ENCODE peak calls at places on chromosomes 13 and 19, in seven cellular contexts. One of them, this sample, is unnamed. For H3K4me1, the result is how much of the 10 kb centered on the place peaks cover.

GRCh38 chr13:21541271-21541670 is 62.7 kb downstream of the MICU2 start:
- DNase-seq in upper lobe of left lung: no peak
- DNase-seq in esophagus squamous epithelium: no peak
- DNase-seq in heart left ventricle: no peak
- DNase-seq in right lobe of liver: no peak
- DNase-seq in uterus: no peak
- DNase-seq in A549: no peak
- DNase-seq in this sample: no peak

GRCh38 chr13:66844933-66845332 is 385.2 kb downstream of the PCDH9 start:
- DNase-seq in upper lobe of left lung: no peak
- DNase-seq in esophagus squamous epithelium: no peak
- DNase-seq in heart left ventricle: no peak
- DNase-seq in right lobe of liver: no peak
- DNase-seq in uterus: no peak
- DNase-seq in A549: no peak
- DNase-seq in this sample: no peak

GRCh38 chr13:21243045-21243842 is 66.8 kb downstream of the MRPL57 start:
- DNase-seq in upper lobe of left lung: no peak
- DNase-seq in esophagus squamous epithelium: no peak
- DNase-seq in heart left ventricle: no peak
- DNase-seq in right lobe of liver: no peak
- DNase-seq in uterus: no peak
- DNase-seq in A549: no peak
- DNase-seq in this sample: peak

GRCh38 chr19:49997709-49998108 is 27.5 kb downstream of the VRK3 start:
- DNase-seq in upper lobe of left lung: no peak
- DNase-seq in esophagus squamous epithelium: no peak
- DNase-seq in heart left ventricle: no peak
- DNase-seq in right lobe of liver: no peak
- DNase-seq in uterus: no peak
- DNase-seq in A549: peak
- DNase-seq in this sample: no peak

GRCh38 chr19:33194527-33194883 is 375 bp downstream of the LRP3 start:
- DNase-seq in upper lobe of left lung: no peak
- DNase-seq in esophagus squamous epithelium: no peak
- DNase-seq in heart left ventricle: no peak
- DNase-seq in right lobe of liver: no peak
- DNase-seq in uterus: no peak
- DNase-seq in A549: no peak
- DNase-seq in this sample: peak

GRCh38 chr13:113138792-113139551 is 16.4 kb downstream of the F10 start:
- DNase-seq in upper lobe of left lung: peak
- DNase-seq in esophagus squamous epithelium: no peak
- DNase-seq in heart left ventricle: no peak
- DNase-seq in right lobe of liver: peak
- DNase-seq in uterus: no peak
- DNase-seq in A549: no peak
- DNase-seq in this sample: no peak

GRCh38 chr13:48790199-48790598 is 136.5 kb downstream of the CYSLTR2 start:
- DNase-seq in upper lobe of left lung: no peak
- DNase-seq in esophagus squamous epithelium: no peak
- DNase-seq in heart left ventricle: no peak
- DNase-seq in right lobe of liver: no peak
- DNase-seq in uterus: no peak
- DNase-seq in A549: no peak
- DNase-seq in this sample: no peak

GRCh38 chr13:21637296-21637695 is 33.3 kb upstream of the MICU2 start:
- DNase-seq in upper lobe of left lung: peak
- DNase-seq in esophagus squamous epithelium: no peak
- DNase-seq in heart left ventricle: no peak
- DNase-seq in right lobe of liver: no peak
- DNase-seq in uterus: no peak
- DNase-seq in A549: peak
- DNase-seq in this sample: peak

GRCh38 chr13:60538566-60538965 is 141.5 kb downstream of the TDRD3 start:
- DNase-seq in upper lobe of left lung: no peak
- DNase-seq in esophagus squamous epithelium: no peak
- DNase-seq in heart left ventricle: no peak
- DNase-seq in right lobe of liver: no peak
- DNase-seq in uterus: no peak
- DNase-seq in A549: no peak
- DNase-seq in this sample: no peak

GRCh38 chr19:9528757-9529336 is 9.6 kb downstream of the ZNF426 start:
- DNase-seq in upper lobe of left lung: no peak
- DNase-seq in esophagus squamous epithelium: no peak
- DNase-seq in heart left ventricle: no peak
- DNase-seq in right lobe of liver: no peak
- DNase-seq in uterus: no peak
- DNase-seq in A549: peak
- DNase-seq in this sample: no peak

GRCh38 chr13:112859817-112860190 is 109.2 kb upstream of the MCF2L start:
- DNase-seq in upper lobe of left lung: peak
- DNase-seq in esophagus squamous epithelium: no peak
- DNase-seq in heart left ventricle: no peak
- DNase-seq in right lobe of liver: no peak
- DNase-seq in uterus: peak
- DNase-seq in A549: no peak
- DNase-seq in this sample: peak

GRCh38 chr13:75803175-75803611 is 167.1 kb downstream of the LMO7 start:
- DNase-seq in upper lobe of left lung: no peak
- DNase-seq in esophagus squamous epithelium: no peak
- DNase-seq in heart left ventricle: no peak
- DNase-seq in right lobe of liver: no peak
- DNase-seq in uterus: no peak
- DNase-seq in A549: no peak
- DNase-seq in this sample: no peak

GRCh38 chr19:8609210-8610040 is 1.1 kb downstream of the ADAMTS10 start:
- DNase-seq in upper lobe of left lung: peak
- DNase-seq in esophagus squamous epithelium: no peak
- DNase-seq in heart left ventricle: peak
- DNase-seq in right lobe of liver: peak
- DNase-seq in uterus: peak
- DNase-seq in A549: peak
- DNase-seq in this sample: peak

GRCh38 chr19:12757544-12758274 is 6.1 kb downstream of the BEST2 start:
- DNase-seq in upper lobe of left lung: peak
- DNase-seq in esophagus squamous epithelium: no peak
- DNase-seq in heart left ventricle: peak
- DNase-seq in right lobe of liver: peak
- DNase-seq in uterus: peak
- DNase-seq in A549: peak
- DNase-seq in this sample: peak

GRCh38 chr19:35846038-35846668 is 6.2 kb downstream of the NPHS1 start:
- DNase-seq in upper lobe of left lung: no peak
- DNase-seq in esophagus squamous epithelium: no peak
- DNase-seq in heart left ventricle: no peak
- DNase-seq in right lobe of liver: no peak
- DNase-seq in uterus: no peak
- DNase-seq in A549: peak
- DNase-seq in this sample: no peak

GRCh38 chr19:47130589-47131168 is at the start of gene SAE1:
- DNase-seq in upper lobe of left lung: peak
- DNase-seq in esophagus squamous epithelium: peak
- DNase-seq in heart left ventricle: peak
- DNase-seq in right lobe of liver: peak
- DNase-seq in uterus: peak
- DNase-seq in A549: peak
- DNase-seq in this sample: peak

GRCh38 chr13:30409911-30410704 is 12.2 kb upstream of the UBE2L5 start:
- DNase-seq in upper lobe of left lung: no peak
- DNase-seq in esophagus squamous epithelium: no peak
- DNase-seq in heart left ventricle: peak
- DNase-seq in right lobe of liver: no peak
- DNase-seq in uterus: peak
- DNase-seq in A549: peak
- DNase-seq in this sample: no peak

GRCh38 chr19:18487576-18488402 is 34.1 kb downstream of the ELL start:
- DNase-seq in upper lobe of left lung: no peak
- DNase-seq in esophagus squamous epithelium: no peak
- DNase-seq in heart left ventricle: no peak
- DNase-seq in right lobe of liver: no peak
- DNase-seq in uterus: no peak
- DNase-seq in A549: no peak
- DNase-seq in this sample: no peak

GRCh38 chr13:102141625-102142472 is 260.0 kb downstream of the FGF14 start:
- DNase-seq in upper lobe of left lung: no peak
- DNase-seq in esophagus squamous epithelium: no peak
- DNase-seq in heart left ventricle: no peak
- DNase-seq in right lobe of liver: no peak
- DNase-seq in uterus: no peak
- DNase-seq in A549: peak
- DNase-seq in this sample: no peak

GRCh38 chr19:530133-531008 is 1.2 kb upstream of the CDC34 start:
- DNase-seq in upper lobe of left lung: no peak
- DNase-seq in esophagus squamous epithelium: no peak
- DNase-seq in heart left ventricle: no peak
- DNase-seq in right lobe of liver: no peak
- DNase-seq in uterus: peak
- DNase-seq in A549: no peak
- DNase-seq in this sample: no peak

GRCh38 chr13:37144661-37145060 is 39.2 kb upstream of the CSNK1A1L start:
- DNase-seq in upper lobe of left lung: no peak
- DNase-seq in esophagus squamous epithelium: no peak
- DNase-seq in heart left ventricle: no peak
- DNase-seq in right lobe of liver: no peak
- DNase-seq in uterus: no peak
- DNase-seq in A549: no peak
- DNase-seq in this sample: no peak

GRCh38 chr19:41133260-41133659 is 19.0 kb downstream of the CYP2F1 start:
- DNase-seq in upper lobe of left lung: peak
- DNase-seq in esophagus squamous epithelium: no peak
- DNase-seq in heart left ventricle: no peak
- DNase-seq in right lobe of liver: no peak
- DNase-seq in uterus: no peak
- DNase-seq in A549: no peak
- DNase-seq in this sample: peak

GRCh38 chr13:37621811-37622361 is 23.3 kb upstream of the POSTN start:
- DNase-seq in upper lobe of left lung: no peak
- DNase-seq in esophagus squamous epithelium: no peak
- DNase-seq in heart left ventricle: no peak
- DNase-seq in right lobe of liver: no peak
- DNase-seq in uterus: peak
- DNase-seq in A549: no peak
- DNase-seq in this sample: no peak

GRCh38 chr13:34647379-34647778 is 294.7 kb upstream of the NBEA start:
- DNase-seq in upper lobe of left lung: no peak
- DNase-seq in esophagus squamous epithelium: no peak
- DNase-seq in heart left ventricle: no peak
- DNase-seq in right lobe of liver: no peak
- DNase-seq in uterus: no peak
- DNase-seq in A549: peak
- DNase-seq in this sample: no peak

GRCh38 chr13:93169980-93170379 is 56.6 kb upstream of the GPC6 start:
- DNase-seq in upper lobe of left lung: no peak
- DNase-seq in esophagus squamous epithelium: no peak
- DNase-seq in heart left ventricle: no peak
- DNase-seq in right lobe of liver: no peak
- DNase-seq in uterus: no peak
- DNase-seq in A549: peak
- DNase-seq in this sample: no peak
- H3K4me1 ChIP-seq in upper lobe of left lung: under half
- H3K4me1 ChIP-seq in esophagus squamous epithelium: under half
- H3K4me1 ChIP-seq in heart left ventricle: under half
- H3K4me1 ChIP-seq in right lobe of liver: under half
- H3K4me1 ChIP-seq in uterus: under half
- H3K4me1 ChIP-seq in A549: under half
- H3K4me1 ChIP-seq in this sample: under half

GRCh38 chr19:10654610-10655456 is 687 bp downstream of the ILF3 start:
- DNase-seq in upper lobe of left lung: no peak
- DNase-seq in esophagus squamous epithelium: no peak
- DNase-seq in heart left ventricle: peak
- DNase-seq in right lobe of liver: peak
- DNase-seq in uterus: peak
- DNase-seq in A549: peak
- DNase-seq in this sample: peak
- TF ChIP-seq POLR2A in upper lobe of left lung: no peak
- TF ChIP-seq POLR2A in esophagus squamous epithelium: no peak
- TF ChIP-seq POLR2A in heart left ventricle: no peak
- TF ChIP-seq POLR2A in right lobe of liver: no peak
- TF ChIP-seq POLR2A in uterus: no peak
- TF ChIP-seq POLR2A in A549: no peak
- TF ChIP-seq POLR2A in this sample: no peak

DNA sequence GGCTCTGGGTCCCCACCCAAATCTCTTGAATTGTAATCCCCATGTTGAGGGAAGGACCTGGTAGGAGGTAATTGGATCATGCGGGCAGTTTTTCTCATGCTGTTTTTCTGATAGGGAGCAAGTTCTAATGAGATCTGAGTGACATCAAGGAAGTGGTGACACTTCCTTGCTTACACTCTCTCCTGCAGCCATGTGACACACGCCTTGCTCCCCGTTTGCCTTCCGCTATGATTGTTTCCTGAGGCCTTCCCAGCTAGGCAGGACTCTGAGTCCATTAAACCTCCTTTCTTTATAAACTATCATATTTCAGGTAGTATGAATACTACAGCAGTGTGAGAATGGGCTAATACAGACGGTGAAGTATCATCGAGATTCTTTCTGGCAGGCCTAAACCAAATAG is 1040.4 kb upstream of the MIR17HG start:
- DNase-seq in upper lobe of left lung: no peak
- DNase-seq in esophagus squamous epithelium: no peak
- DNase-seq in heart left ventricle: no peak
- DNase-seq in right lobe of liver: no peak
- DNase-seq in uterus: no peak
- DNase-seq in A549: no peak
- DNase-seq in this sample: no peak
- H3K4me3 ChIP-seq in upper lobe of left lung: no peak
- H3K4me3 ChIP-seq in esophagus squamous epithelium: no peak
- H3K4me3 ChIP-seq in heart left ventricle: no peak
- H3K4me3 ChIP-seq in right lobe of liver: no peak
- H3K4me3 ChIP-seq in uterus: no peak
- H3K4me3 ChIP-seq in A549: no peak
- H3K4me3 ChIP-seq in this sample: no peak

DNA sequence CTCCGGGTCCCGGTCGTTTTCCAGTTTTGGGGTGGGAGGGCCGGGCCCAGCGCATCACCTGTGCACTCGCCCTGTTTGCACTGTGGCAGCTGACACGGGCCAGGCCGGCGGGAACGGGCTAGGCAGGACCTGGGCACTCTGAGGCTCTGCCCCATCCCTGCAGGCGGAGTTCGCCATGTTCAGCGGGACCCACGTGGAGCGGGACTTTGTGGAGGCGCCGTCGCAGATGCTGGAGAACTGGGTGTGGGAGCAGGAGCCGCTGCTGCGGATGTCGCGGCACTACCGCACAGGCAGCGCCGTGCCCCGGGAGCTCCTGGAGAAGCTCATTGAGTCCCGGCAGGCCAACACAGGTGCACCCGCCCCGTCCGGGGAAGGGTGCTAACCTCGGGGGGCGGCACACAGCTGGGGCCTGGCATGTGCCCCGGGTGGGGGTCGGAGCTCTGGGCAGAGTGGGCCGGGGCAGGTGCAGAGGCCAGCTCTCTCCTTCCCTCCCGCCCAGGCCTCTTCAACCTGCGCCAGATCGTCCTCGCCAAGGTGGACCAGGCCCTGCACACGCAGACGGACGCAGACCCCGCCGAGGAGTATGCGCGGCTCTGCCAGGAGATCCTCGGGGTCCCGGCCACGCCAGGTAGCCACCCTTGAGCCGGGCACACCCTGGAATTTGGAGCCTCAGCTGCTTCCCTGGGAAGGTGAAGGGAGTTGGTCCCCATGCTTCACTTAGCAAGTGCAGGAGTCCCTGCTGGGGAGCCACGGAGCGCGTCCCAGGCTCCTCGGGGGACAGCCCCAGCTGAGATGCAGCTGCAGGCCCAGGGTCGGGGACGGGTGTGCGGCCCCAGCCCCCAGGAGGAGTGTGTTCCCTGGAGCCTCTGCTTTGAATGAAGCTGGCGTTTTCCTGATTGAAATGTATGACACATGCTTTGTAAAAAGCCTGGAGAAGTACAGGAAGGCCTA is 9.3 kb upstream of the ZNF554 start:
- DNase-seq in upper lobe of left lung: no peak
- DNase-seq in esophagus squamous epithelium: no peak
- DNase-seq in heart left ventricle: peak
- DNase-seq in right lobe of liver: no peak
- DNase-seq in uterus: no peak
- DNase-seq in A549: no peak
- DNase-seq in this sample: no peak
- H3K4me1 ChIP-seq in upper lobe of left lung: under half
- H3K4me1 ChIP-seq in esophagus squamous epithelium: under half
- H3K4me1 ChIP-seq in heart left ventricle: under half
- H3K4me1 ChIP-seq in right lobe of liver: under half
- H3K4me1 ChIP-seq in uterus: under half
- H3K4me1 ChIP-seq in A549: under half
- H3K4me1 ChIP-seq in this sample: under half

This sample was measured in thyroid gland.